ENCODE peak calls at places on chromosomes 3 and 15, in five cellular contexts. D is naive thymus-derived CD4-positive, alpha-beta T cell; F is psoas muscle; I is epithelial cell of esophagus; S is cardiac muscle cell. O is an unnamed sample.

GRCh38 chr15:62125763-62126162 is 39.3 kb downstream of the C2CD4B start:
- DNase-seq in D (no peak), F (no peak), I (peak), S (peak), O (peak)

GRCh38 chr3:144756704-144757440 is 785.2 kb downstream of the DIPK2A start:
- DNase-seq in D (no peak), F (no peak), I (no peak), S (no peak), O (no peak)

GRCh38 chr3:185207931-185208746 is 45.7 kb downstream of the EHHADH start:
- DNase-seq in D (no peak), F (no peak), I (peak), S (peak), O (no peak)

GRCh38 chr15:81074773-81075172 is 59.3 kb upstream of the CFAP161 start:
- DNase-seq in D (no peak), F (no peak), I (no peak), S (no peak), O (no peak)

GRCh38 chr15:101320501-101321052 is 25.5 kb upstream of the SNRPA1 start:
- DNase-seq in D (peak), F (peak), I (peak), S (peak), O (no peak)

GRCh38 chr15:39504812-39505211 is 76.1 kb upstream of the THBS1 start:
- DNase-seq in D (no peak), F (no peak), I (peak), S (peak), O (no peak)

GRCh38 chr3:172647823-172648222 is 63.0 kb downstream of the NCEH1 start:
- DNase-seq in D (no peak), F (no peak), I (peak), S (no peak), O (no peak)

GRCh38 chr3:80384811-80385210 is 617.0 kb upstream of the ROBO1 start:
- DNase-seq in D (no peak), F (no peak), I (no peak), S (no peak), O (no peak)

GRCh38 chr3:183151716-183152385 is 10.7 kb downstream of the LAMP3 start:
- DNase-seq in D (no peak), F (no peak), I (no peak), S (no peak), O (no peak)

GRCh38 chr3:32018723-32019564 is 37.4 kb downstream of the ZNF860 start:
- DNase-seq in D (peak), F (no peak), I (peak), S (peak), O (no peak)

GRCh38 chr3:37668831-37669610 is 192.7 kb upstream of the CTDSPL start:
- DNase-seq in D (no peak), F (no peak), I (no peak), S (no peak), O (no peak)

GRCh38 chr15:29822685-29823459 is 604 bp upstream of the TJP1 start:
- DNase-seq in D (no peak), F (peak), I (peak), S (peak), O (no peak)

GRCh38 chr3:49422379-49423248 is at the start of gene AMT:
- DNase-seq in D (no peak), F (peak), I (no peak), S (peak), O (no peak)

GRCh38 chr15:44102675-44103254 is 92.3 kb downstream of the FRMD5 start:
- DNase-seq in D (no peak), F (no peak), I (peak), S (peak), O (peak)

GRCh38 chr15:90654233-90655124 is 62.7 kb upstream of the BLM start:
- DNase-seq in D (no peak), F (no peak), I (no peak), S (peak), O (no peak)

GRCh38 chr3:154120903-154121235 is 321 bp upstream of the ARHGEF26 start:
- DNase-seq in D (no peak), F (no peak), I (no peak), S (no peak), O (no peak)

GRCh38 chr3:154121236-154122095 is at the start of gene ARHGEF26:
- DNase-seq in D (peak), F (peak), I (peak), S (peak), O (peak)

GRCh38 chr3:154125378-154126030 is 4.3 kb downstream of the ARHGEF26 start:
- DNase-seq in D (no peak), F (no peak), I (no peak), S (no peak), O (no peak)

GRCh38 chr3:154122096-154122911 is 1.1 kb downstream of the ARHGEF26 start:
- DNase-seq in D (peak), F (no peak), I (no peak), S (no peak), O (peak)

DNA sequence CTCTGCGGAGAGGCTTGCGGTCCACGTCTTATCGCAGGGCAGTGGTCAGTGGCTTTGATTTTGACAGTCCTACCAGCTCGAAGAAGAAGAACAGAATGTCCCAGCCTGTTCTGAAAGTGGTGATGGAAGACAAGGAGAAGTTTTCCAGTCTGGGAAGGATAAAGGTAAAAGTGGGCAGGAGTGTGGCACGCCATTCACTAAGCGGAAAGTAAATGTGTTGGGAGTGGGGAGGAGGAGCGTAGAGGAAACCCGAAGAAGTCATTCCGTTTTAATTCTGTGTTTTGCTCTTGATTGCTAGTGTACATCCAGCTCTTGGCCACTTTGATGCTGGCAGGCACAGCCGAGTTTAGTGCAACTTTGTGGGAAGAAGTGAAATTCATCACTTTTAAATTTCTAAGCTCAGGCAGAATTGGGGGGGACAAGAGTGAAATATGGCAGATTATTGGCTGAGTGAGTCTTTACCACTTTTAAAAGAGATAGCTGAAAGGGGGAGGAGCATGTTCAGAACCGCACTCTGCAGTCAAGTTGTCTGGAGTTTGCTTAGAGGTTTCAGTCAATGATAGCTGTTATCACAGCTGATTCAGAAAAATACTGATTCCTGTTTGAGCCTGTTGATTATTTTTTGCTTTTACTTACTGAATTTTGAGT is 1.8 kb downstream of the ARHGEF26 start:
- DNase-seq in D (no peak), F (no peak), I (peak), S (peak), O (peak)
- H3K4me3 ChIP-seq in D (no peak), F (peak), I (peak), S (peak), O (peak)

GRCh38 chr3:122975924-122976293 is 51.7 kb downstream of the SEMA5B start:
- DNase-seq in D (no peak), F (no peak), I (no peak), S (no peak), O (no peak)
- H3K4me3 ChIP-seq in D (no peak), F (no peak), I (no peak), S (no peak), O (no peak)

GRCh38 chr3:28151207-28151550 is 90.2 kb upstream of the CMC1 start:
- DNase-seq in D (no peak), F (no peak), I (no peak), S (no peak), O (no peak)

GRCh38 chr3:28149960-28150359 is 91.5 kb upstream of the CMC1 start:
- DNase-seq in D (no peak), F (no peak), I (no peak), S (no peak), O (no peak)

GRCh38 chr3:28150465-28151206 is 90.8 kb upstream of the CMC1 start:
- DNase-seq in D (no peak), F (no peak), I (peak), S (peak), O (no peak)

DNA sequence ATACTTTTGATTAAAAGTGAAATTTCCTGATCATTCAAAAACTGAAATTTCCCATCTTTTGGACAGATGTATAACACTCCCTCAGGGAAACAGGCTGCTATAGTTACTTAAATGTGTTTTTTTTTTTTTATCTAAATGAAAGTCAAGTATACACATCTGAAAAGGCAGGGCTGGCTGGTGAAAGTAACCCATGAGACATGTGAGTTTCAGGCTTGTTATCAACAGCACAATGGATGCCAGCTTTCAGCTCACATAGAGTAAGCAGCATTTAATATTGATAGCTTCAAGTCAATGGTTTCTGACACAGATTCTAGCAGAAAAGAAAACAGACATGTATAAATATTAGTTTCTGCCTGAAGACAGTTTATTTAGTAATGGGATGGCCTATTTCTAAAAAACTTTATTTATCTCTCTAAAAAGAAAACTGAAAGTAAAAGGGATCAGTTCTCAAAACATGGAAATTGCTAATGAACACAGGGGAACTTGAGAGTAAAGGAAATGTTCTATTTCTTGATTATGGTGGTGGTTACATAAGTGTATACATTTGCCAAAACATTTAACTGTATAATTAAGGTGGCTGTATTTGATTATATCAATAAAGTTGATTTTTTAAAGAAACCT is 89.7 kb upstream of the CMC1 start:
- DNase-seq in D (peak), F (no peak), I (no peak), S (peak), O (peak)
- H3K4me3 ChIP-seq in D (no peak), F (no peak), I (no peak), S (no peak), O (no peak)

GRCh38 chr15:98604983-98605382 is 43.4 kb upstream of the IGF1R start:
- DNase-seq in D (no peak), F (no peak), I (no peak), S (no peak), O (no peak)
- H3K4me3 ChIP-seq in D (no peak), F (no peak), I (no peak), S (no peak), O (peak)

DNA sequence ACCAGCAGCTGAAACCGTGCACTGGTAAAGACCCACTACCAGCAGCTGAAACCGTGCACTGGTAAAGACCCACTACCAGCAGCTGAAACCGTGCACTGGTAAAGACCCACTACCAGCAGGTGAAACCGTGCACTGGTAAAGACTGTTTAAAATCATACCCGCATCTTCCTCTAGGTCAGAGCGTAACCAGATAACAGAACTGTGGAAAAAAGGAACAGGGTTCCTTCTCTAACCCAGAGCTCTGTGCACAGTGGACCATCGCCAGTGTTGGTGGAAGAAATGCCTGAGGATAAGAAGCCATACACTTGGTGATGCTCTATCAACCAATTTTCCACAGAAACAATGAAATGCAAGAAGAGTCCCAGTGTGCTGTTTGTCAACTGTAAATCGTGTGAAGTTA is 243.4 kb downstream of the NTRK3 start:
- DNase-seq in D (no peak), F (no peak), I (no peak), S (no peak), O (no peak)
- H3K4me3 ChIP-seq in D (no peak), F (no peak), I (no peak), S (no peak), O (no peak)

DNA sequence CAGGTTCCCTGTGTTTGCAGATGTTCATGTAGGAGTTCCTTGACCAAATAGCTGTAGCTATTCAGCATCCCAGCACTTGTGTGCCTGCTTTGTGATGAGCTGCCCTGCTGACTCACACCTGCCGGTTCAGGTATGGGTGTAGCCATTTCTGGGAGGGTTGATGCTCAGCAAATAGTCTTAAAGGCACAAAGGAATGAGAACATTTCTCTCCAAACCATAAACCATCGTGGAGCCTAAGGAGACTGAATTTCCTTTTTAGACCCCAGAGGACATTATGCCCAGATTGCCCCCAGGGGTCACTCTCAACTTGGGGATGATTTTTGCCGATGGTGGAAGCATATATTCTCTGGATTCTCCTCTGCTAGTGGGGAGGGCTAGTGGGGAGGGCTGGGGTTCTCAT is 80.6 kb downstream of the ADAMTSL3 start:
- DNase-seq in D (no peak), F (no peak), I (peak), S (peak), O (no peak)
- H3K4me3 ChIP-seq in D (no peak), F (no peak), I (no peak), S (no peak), O (no peak)

GRCh38 chr3:120272294-120272693 is 12.7 kb downstream of the GPR156 start:
- DNase-seq in D (no peak), F (no peak), I (no peak), S (no peak), O (no peak)

GRCh38 chr3:120274739-120275167 is 10.3 kb downstream of the GPR156 start:
- DNase-seq in D (no peak), F (no peak), I (no peak), S (peak), O (no peak)

GRCh38 chr3:120276767-120277166 is 8.3 kb downstream of the GPR156 start:
- DNase-seq in D (no peak), F (no peak), I (no peak), S (no peak), O (no peak)

GRCh38 chr3:120280026-120280425 is 5.0 kb downstream of the GPR156 start:
- DNase-seq in D (no peak), F (no peak), I (no peak), S (no peak), O (no peak)

GRCh38 chr3:120275553-120276092 is 9.4 kb downstream of the GPR156 start:
- DNase-seq in D (no peak), F (no peak), I (no peak), S (no peak), O (no peak)
- H3K4me3 ChIP-seq in D (no peak), F (no peak), I (no peak), S (no peak), O (no peak)

GRCh38 chr3:24184528-24185176 is 239.6 kb downstream of the NR1D2 start:
- DNase-seq in D (no peak), F (no peak), I (no peak), S (no peak), O (no peak)

GRCh38 chr3:24182756-24183155 is 237.7 kb downstream of the NR1D2 start:
- DNase-seq in D (no peak), F (no peak), I (no peak), S (no peak), O (no peak)

GRCh38 chr3:24180616-24181015 is 235.5 kb downstream of the NR1D2 start:
- DNase-seq in D (no peak), F (no peak), I (no peak), S (no peak), O (no peak)

GRCh38 chr3:24181256-24181655 is 236.2 kb downstream of the NR1D2 start:
- DNase-seq in D (no peak), F (no peak), I (no peak), S (no peak), O (no peak)

GRCh38 chr3:24185738-24186384 is 240.8 kb downstream of the NR1D2 start:
- DNase-seq in D (peak), F (peak), I (peak), S (peak), O (peak)
- H3K4me3 ChIP-seq in D (no peak), F (no peak), I (no peak), S (no peak), O (no peak)

DNA sequence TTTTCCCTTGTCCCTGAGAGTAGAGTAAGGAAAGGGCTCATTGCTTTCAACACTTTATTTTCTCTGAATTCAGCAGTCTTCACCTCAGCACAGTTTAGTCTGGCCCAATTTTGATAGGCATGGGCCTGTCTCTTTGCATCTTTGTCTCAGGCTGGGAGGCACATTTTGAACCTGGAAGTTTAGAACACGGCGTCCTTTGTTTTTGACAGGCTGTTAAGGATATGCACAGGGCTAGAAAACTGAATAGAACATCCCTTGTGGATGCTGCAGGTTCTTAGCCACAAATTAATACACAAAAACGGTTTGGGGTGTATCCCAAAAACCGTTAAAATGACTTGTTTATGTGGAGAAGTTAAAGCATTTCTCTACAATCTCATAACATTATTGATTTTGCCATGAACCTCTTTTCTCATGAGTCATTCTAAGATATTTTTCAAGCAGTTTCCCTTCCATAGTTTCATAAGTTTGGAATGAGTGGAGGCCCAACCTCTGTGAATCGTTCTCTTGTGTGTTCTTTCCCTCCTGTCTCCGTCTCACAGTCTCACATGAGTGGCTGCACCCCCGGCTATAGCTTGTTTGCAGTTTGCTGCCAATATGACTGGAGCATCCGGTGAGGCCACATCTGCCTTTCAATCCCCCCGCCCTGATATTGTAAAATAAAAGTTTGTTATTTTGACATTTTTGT is 192.9 kb upstream of the EIF1B start:
- DNase-seq in D (no peak), F (no peak), I (peak), S (peak), O (no peak)
- H3K4me3 ChIP-seq in D (no peak), F (no peak), I (no peak), S (no peak), O (no peak)

GRCh38 chr3:107933450-107933849 is 157.4 kb downstream of the CD47 start:
- DNase-seq in D (no peak), F (no peak), I (no peak), S (no peak), O (no peak)

GRCh38 chr3:107927361-107928083 is 163.3 kb downstream of the CD47 start:
- DNase-seq in D (peak), F (peak), I (peak), S (peak), O (peak)

DNA sequence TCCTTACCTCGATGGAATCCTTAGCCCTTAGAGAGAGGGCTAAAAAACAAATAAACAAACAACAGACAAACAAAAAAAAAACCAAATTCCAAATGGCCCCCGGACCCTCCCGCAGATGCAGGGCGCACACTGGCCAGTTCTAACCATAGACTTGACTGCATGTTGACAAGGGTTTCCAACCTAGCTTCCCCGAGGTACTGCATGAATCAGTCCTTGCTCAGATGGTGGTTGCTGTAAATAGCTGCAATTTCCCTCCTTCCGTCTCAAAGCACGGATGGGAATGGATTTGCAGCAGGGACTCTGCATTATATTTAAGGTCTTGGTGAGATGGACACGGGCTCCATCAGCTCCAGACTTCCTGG is 162.8 kb downstream of the CD47 start:
- DNase-seq in D (peak), F (no peak), I (peak), S (peak), O (no peak)
- H3K4me3 ChIP-seq in D (peak), F (peak), I (peak), S (peak), O (peak)